ENCODE peak calls at places on chromosomes 12 and 14, in seven cellular contexts. G, Z, B, V, I, U and K are unnamed samples.

GRCh38 chr12:116495260-116495659 is 63.9 kb upstream of the MAP1LC3B2 start:
- DNase-seq in U (no peak), V (no peak), I (no peak), Z (no peak), B (peak; percentile 82), G (peak; percentile 55), K (no peak)

GRCh38 chr12:100348657-100349454 is 8.0 kb upstream of the SLC17A8 start:
- DNase-seq in G (no peak), U (no peak), V (no peak), B (no peak), I (no peak), Z (no peak), K (no peak)

GRCh38 chr14:73829526-73830431 is 21.9 kb upstream of the PTGR2 start:
- DNase-seq in U (no peak), B (no peak), G (no peak), I (no peak), V (no peak), Z (no peak), K (no peak)

GRCh38 chr12:118741196-118741595 is 240.1 kb upstream of the SRRM4 start:
- DNase-seq in B (no peak), U (no peak), V (no peak), I (no peak), G (no peak), Z (no peak), K (no peak)

GRCh38 chr12:74334770-74335169 is 202.9 kb upstream of the ATXN7L3B start:
- DNase-seq in V (no peak), B (no peak), G (no peak), I (no peak), U (no peak), Z (no peak), K (no peak)

GRCh38 chr12:55072093-55072492 is 52.3 kb downstream of the NEUROD4 start:
- DNase-seq in Z (peak; percentile 46), U (no peak), V (no peak), G (no peak), I (no peak), B (peak; percentile 94), K (peak; percentile 82)

GRCh38 chr14:76867536-76868452 is 41.6 kb downstream of the LRRC74A start:
- DNase-seq in G (no peak), U (no peak), B (no peak), I (no peak), V (no peak), Z (no peak), K (peak; percentile 35)

GRCh38 chr12:28770329-28770728 is 378.7 kb upstream of the FAR2 start:
- DNase-seq in U (no peak), G (no peak), V (no peak), Z (no peak), B (no peak), I (no peak), K (no peak)

GRCh38 chr12:79764641-79765040 is 73.9 kb upstream of the PAWR start:
- DNase-seq in U (no peak), V (no peak), G (no peak), B (no peak), Z (no peak), I (no peak), K (no peak)

GRCh38 chr12:110012137-110012536 is 12.9 kb downstream of the ANKRD13A start:
- DNase-seq in I (no peak), B (no peak), G (no peak), Z (no peak), U (no peak), V (no peak), K (no peak)

GRCh38 chr14:100711117-100711462 is 15.6 kb upstream of the DLK1 start:
- DNase-seq in G (no peak), B (no peak), U (no peak), I (no peak), Z (peak; percentile 87), V (no peak), K (no peak)

GRCh38 chr12:43882578-43883178 is 46.8 kb downstream of the TMEM117 start:
- DNase-seq in Z (no peak), B (no peak), I (no peak), V (no peak), U (no peak), G (peak; percentile 4), K (no peak)

GRCh38 chr14:97251423-97252155 is 454.4 kb downstream of the VRK1 start:
- DNase-seq in U (no peak), V (no peak), Z (no peak), G (no peak), I (no peak), B (peak; percentile 82), K (no peak)

GRCh38 chr14:73263606-73264005 is 26.3 kb downstream of the PAPLN start:
- DNase-seq in V (no peak), G (no peak), Z (no peak), B (no peak), I (no peak), U (no peak), K (no peak)

GRCh38 chr12:119061208-119061796 is 80.0 kb downstream of the SRRM4 start:
- DNase-seq in G (no peak), Z (peak; percentile 68), B (peak; percentile 96), V (no peak), I (peak; percentile 16), U (no peak), K (no peak)

GRCh38 chr12:4824415-4824814 is 85.3 kb upstream of the KCNA1 start:
- DNase-seq in U (no peak), V (no peak), B (no peak), I (no peak), G (peak; percentile 17), Z (no peak), K (no peak)

GRCh38 chr12:46214668-46215429 is 54.0 kb downstream of the SLC38A1 start:
- DNase-seq in B (no peak), I (no peak), Z (no peak), U (no peak), V (no peak), G (no peak), K (peak; percentile 84)

GRCh38 chr12:24537241-24537860 is 411.6 kb downstream of the BCAT1 start:
- DNase-seq in I (no peak), G (no peak), V (no peak), U (no peak), Z (no peak), B (no peak), K (no peak)

GRCh38 chr14:103533137-103533998 is 4.4 kb downstream of the TRMT61A start:
- DNase-seq in I (no peak), Z (no peak), V (no peak), U (no peak), G (no peak), B (no peak), K (no peak)
- H3K36me3 ChIP-seq in I (no peaks in the 10 kb centered on the region), Z (no peaks in the 10 kb centered on the region), V (no peaks in the 10 kb centered on the region), U (peaks cover 3% of the 10 kb centered on the region), G (peaks cover 5% of the 10 kb centered on the region), B (peaks cover 7% of the 10 kb centered on the region), K (no peaks in the 10 kb centered on the region)

GRCh38 chr12:51191516-51192283 is 18.8 kb upstream of the TFCP2 start:
- DNase-seq in Z (no peak), B (no peak), G (no peak), V (no peak), U (no peak), I (no peak), K (no peak)
- H3K4me3 ChIP-seq in Z (no peak overlapping the region), B (no peak overlapping the region), G (no peak overlapping the region), V (no peak overlapping the region), U (no peak overlapping the region), I (no peak overlapping the region), K (no peak overlapping the region)

GRCh38 chr12:88578274-88578673 is 2.0 kb downstream of the KITLG start:
- DNase-seq in U (no peak), I (no peak), G (no peak), B (peak; percentile 65), Z (no peak), V (no peak), K (no peak)

GRCh38 chr12:88579572-88579940 is 715 bp downstream of the KITLG start:
- DNase-seq in B (peak; percentile 78), U (no peak), G (no peak), I (peak; percentile 18), Z (peak; percentile 62), V (no peak), K (no peak)

GRCh38 chr12:88577537-88577936 is 2.7 kb downstream of the KITLG start:
- DNase-seq in U (no peak), G (no peak), I (no peak), V (no peak), Z (no peak), B (no peak), K (no peak)

GRCh38 chr12:88578821-88579518 is 1.3 kb downstream of the KITLG start:
- DNase-seq in Z (peak; percentile 18), B (peak; percentile 85), V (no peak), I (no peak), G (no peak), U (no peak), K (no peak)

DNA sequence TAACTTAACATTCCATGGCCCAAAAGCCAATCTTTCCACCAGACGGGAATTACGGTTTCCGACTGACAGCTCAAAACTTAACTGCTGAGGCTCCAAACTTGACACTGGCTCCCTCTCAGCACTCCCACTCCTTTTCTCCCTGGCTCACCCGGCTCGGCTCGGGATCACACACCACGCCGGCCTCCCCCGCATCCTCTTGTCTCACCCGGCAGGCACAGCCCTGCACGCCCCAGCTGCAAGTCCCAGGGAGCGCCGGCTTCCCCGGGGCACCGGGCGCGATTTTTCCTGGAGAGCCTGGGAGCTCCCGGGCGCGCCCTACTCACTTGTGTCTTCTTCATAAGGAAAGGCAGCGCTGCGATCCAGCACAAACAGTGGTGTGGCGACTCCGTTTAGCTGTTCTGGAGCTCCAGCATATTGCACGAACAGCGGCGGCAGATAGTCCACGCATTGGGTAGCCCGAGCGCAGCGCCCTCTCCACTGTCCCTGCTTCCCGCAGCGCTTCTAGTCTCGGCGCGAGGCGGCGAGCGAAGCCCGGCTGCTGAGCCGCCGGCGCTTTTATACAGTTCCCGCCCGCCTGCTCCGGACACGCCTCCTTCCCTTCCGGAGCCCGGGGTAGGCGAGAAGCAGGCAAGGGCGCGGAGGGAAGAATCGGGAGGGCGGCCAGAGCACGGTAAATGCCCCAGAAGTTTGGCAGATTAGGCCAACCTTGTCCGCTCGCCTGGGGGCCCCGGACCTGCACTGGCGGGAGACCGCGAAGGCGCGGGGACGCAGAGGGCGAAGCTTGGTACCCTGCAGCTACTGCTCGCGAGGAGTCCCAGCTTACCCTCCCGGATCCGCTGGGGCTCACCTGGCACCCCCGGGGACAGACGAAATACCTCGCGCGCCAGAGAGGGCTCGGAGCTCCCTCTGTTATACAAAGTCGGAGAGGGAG is at the start of gene KITLG:
- DNase-seq in V (no peak), B (peak; percentile 97), G (no peak), U (peak; percentile 16), I (peak; percentile 72), Z (peak; percentile 84), K (no peak)
- TF ChIP-seq CTCF in V (peak; percentile 28), B (peak; percentile 34), G (peak; percentile 64), U (no peak), I (peak; percentile 38), Z (no peak), K (no peak)

DNA sequence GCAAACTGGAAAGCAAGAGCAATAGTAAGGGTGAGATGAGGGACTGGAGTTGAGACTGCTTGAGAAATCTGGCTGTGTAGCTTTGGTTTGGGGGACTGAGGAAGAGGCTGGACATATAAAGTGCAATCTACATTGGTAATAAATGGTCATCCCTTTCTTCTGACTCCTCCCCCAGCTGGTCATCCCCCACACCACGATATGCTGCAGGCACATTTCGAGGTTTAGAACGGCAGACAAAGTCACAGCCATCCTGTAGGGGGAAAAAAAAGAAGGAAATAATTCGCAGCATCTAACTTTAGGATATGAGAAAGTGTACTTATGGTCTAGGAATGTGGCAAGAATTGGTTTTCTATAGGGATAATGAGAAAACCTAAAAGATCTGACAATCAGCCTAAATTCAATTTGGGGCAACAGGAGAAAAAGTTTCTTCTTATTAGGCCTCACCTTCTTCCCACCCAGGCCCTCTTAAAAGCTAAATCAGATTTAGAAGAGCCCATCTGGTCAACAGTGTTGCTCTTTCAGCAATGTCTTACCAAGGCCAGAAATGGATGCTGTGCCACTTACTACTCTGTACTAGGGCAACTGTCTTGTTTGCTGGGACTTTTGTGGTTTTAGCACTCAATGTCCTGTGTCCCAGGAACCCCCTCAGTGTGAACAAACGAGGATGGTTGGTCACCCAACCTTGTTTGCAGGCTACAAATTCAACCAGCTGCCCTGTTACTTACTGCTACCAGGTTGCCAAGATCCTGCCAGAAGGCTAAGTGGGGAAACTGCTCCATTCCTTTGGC is 7.6 kb downstream of the M6PR start:
- DNase-seq in U (no peak), B (no peak), Z (no peak), I (no peak), G (no peak), V (no peak), K (no peak)
- H3K36me3 ChIP-seq in U (peaks cover 41% of the 10 kb centered on the region), B (peaks cover 71% of the 10 kb centered on the region), Z (peaks cover 44% of the 10 kb centered on the region), I (peaks cover 28% of the 10 kb centered on the region), G (peaks cover 12% of the 10 kb centered on the region), V (peaks cover 21% of the 10 kb centered on the region), K (peaks cover 44% of the 10 kb centered on the region)